ENCODE peak calls at places on chromosome 14, in nine cellular contexts. O is astrocyte, B is suprapubic skin, S is HCT116, G is lung, J is left ventricle myocardium inferior, R is cardiac muscle cell, K is HepG2, T is ovary. H is an unnamed sample.

GRCh38 chr14:68952544-68953535 is 26.3 kb downstream of the ACTN1 start:
- DNase-seq in G (no peak), J (peak; percentile 59), B (no peak), S (no peak), R (peak; percentile 53), K (no peak), O (peak; percentile 74), T (peak; percentile 56), H (no peak)

GRCh38 chr14:31411218-31411727 is 9.1 kb downstream of the HEATR5A start:
- DNase-seq in B (no peak), K (no peak), S (no peak), O (peak; percentile 40), J (no peak), T (no peak), R (no peak), G (no peak), H (no peak)

GRCh38 chr14:81427348-81428058 is 27.4 kb upstream of the STON2 start:
- DNase-seq in J (peak; percentile 22), S (no peak), R (peak; percentile 8), O (no peak), T (peak; percentile 35), B (no peak), K (no peak), G (no peak), H (peak; percentile 21)

GRCh38 chr14:102917469-102918211 is 4.8 kb upstream of the AMN start:
- DNase-seq in G (no peak), O (no peak), J (peak; percentile 50), S (peak; percentile 18), K (peak; percentile 24), B (no peak), R (peak; percentile 75), T (peak; percentile 52), H (peak; percentile 68)

GRCh38 chr14:57071639-57072038 is 197.1 kb downstream of the EXOC5 start:
- DNase-seq in J (no peak), G (no peak), O (no peak), R (no peak), K (no peak), S (no peak), B (no peak), T (no peak), H (no peak)

GRCh38 chr14:31930493-31931225 is 146.4 kb upstream of the ARHGAP5 start:
- DNase-seq in R (no peak), S (no peak), B (no peak), G (no peak), J (no peak), O (peak; percentile 47), K (peak; percentile 43), T (no peak), H (no peak)

GRCh38 chr14:32985881-32986280 is 47.2 kb downstream of the NPAS3 start:
- DNase-seq in G (no peak), T (no peak), B (no peak), K (no peak), J (peak; percentile 47), S (no peak), O (peak; percentile 32), R (no peak), H (no peak)

GRCh38 chr14:94171208-94171607 is 2.9 kb upstream of the PPP4R4 start:
- DNase-seq in O (peak; percentile 6), B (no peak), G (no peak), S (no peak), J (no peak), T (no peak), K (no peak), R (no peak), H (no peak)

GRCh38 chr14:61300209-61300608 is 19.1 kb upstream of the TMEM30B start:
- DNase-seq in S (no peak), B (no peak), O (no peak), K (no peak), T (no peak), R (no peak), G (no peak), J (no peak), H (no peak)

GRCh38 chr14:105153331-105153731 is 15.2 kb downstream of the JAG2 start:
- DNase-seq in R (no peak), T (no peak), O (no peak), J (peak; percentile 70), G (no peak), S (no peak), B (no peak), K (no peak), H (no peak)

GRCh38 chr14:45649051-45649450 is 396.0 kb upstream of the MIS18BP1 start:
- DNase-seq in J (no peak), R (no peak), K (no peak), O (no peak), G (no peak), T (no peak), S (no peak), B (no peak), H (no peak)

GRCh38 chr14:74551431-74551830 is 57.9 kb downstream of the ISCA2 start:
- DNase-seq in J (no peak), R (no peak), K (no peak), G (no peak), T (no peak), O (no peak), S (no peak), B (no peak), H (no peak)

GRCh38 chr14:74548881-74549280 is 55.3 kb downstream of the ISCA2 start:
- DNase-seq in B (peak; percentile 92), O (no peak), G (peak; percentile 63), J (peak; percentile 83), T (no peak), K (no peak), R (no peak), S (no peak), H (peak; percentile 37)

GRCh38 chr14:74550071-74550470 is 56.5 kb downstream of the ISCA2 start:
- DNase-seq in R (no peak), G (no peak), B (no peak), S (no peak), J (no peak), T (no peak), K (no peak), O (no peak), H (no peak)

GRCh38 chr14:74551001-74551400 is 57.4 kb downstream of the ISCA2 start:
- DNase-seq in G (no peak), O (no peak), B (no peak), R (no peak), T (no peak), J (no peak), K (no peak), S (no peak), H (no peak)

GRCh38 chr14:74549588-74549987 is 56.0 kb downstream of the ISCA2 start:
- DNase-seq in S (no peak), K (no peak), J (no peak), G (no peak), B (no peak), T (no peak), R (no peak), O (no peak), H (no peak)
- TF ChIP-seq CTCF in S (peak; percentile 23), K (peak; percentile 25), J (peak; percentile 41), G (no peak), B (no peak), T (no peak), R (peak; percentile 39), O (no peak), H (peak; percentile 10)

DNA sequence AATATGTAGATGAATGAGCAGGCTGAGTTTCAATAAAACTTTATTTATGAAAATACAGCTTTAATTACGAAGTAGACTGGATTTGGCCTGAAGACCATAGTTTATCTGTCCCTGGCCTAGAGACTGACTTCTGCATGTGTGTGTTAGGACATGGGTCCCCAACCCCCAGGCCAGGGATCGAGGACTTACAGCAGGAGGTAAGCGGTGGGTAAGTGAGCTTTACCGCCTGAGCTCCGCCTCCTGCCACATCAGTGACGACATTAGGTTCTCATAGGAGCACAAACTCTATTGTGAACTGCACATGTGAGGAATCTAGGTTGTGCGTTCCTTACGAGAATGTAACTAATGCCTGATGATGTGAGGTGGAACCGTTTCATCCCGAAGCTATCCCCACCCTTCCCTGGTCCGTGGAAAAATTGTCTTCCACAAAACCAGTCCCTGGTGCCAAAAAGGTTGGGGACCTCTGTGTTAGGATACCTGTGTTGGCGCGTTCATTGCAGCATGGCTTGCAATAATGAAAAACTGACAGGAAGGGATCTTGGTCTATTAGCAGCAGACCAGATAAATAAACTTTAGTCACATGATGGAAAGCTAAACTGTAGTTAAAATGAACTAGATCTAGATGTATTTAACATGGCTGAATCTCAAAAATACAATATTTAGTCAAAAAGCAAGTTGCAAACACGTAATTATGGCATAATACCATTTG is 4.1 kb downstream of the GLRX5 start:
- DNase-seq in G (no peak), O (no peak), J (no peak), T (no peak), K (no peak), B (no peak), R (no peak), S (no peak), H (no peak)
- H3K27ac ChIP-seq in G (no peak overlapping the region), O (no peak overlapping the region), J (peak overlapping the region; percentile 87), T (no peak overlapping the region), K (peak overlapping the region; percentile 78), B (no peak overlapping the region), R (no peak overlapping the region), S (no peak overlapping the region), H (peak overlapping the region; percentile 38)

DNA sequence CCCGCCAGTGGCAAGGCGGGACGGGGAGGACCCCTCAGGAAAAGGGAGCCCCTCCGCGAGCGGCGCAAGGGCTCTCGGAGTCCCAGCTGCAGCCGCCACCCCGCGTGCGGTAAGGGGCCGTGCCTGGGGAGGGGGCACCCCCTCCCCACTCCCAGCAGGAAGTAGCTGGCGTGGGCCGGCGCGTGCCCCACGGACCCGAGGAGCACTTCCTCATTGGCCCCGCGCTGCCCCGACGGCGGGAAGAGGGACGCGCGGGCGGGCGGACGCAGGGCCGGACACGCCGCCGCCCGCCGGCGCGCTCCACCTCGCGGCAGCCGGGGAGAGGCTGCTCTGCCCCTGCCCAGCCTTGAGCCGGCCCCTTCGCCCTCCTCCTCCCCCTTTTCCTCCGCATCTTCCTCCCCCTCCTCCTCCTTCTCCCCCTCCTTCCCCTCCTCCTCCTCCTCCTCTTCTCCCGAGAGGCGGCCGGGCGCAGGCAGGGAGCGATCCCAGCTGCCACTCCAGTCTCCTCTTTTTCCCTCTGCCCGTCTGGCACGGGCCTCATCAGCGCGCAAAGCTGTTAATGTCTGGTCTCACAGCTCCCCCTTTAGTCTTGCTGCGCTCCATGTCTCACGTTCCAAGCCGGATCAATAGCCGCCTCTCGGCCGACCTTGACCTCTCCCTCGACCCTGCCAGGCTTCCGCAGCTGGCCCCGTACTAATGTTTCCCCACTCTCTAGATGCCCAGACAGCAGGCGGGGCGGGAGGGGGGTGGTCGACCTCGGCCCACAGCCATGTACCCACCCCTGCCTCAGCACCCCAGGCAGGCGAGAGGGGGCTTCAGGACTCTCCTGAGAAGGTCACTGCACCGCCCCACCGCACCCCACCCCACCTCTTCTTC is 2.6 kb upstream of the BCL11B start:
- DNase-seq in S (peak; percentile 78), G (no peak), O (peak; percentile 75), K (peak; percentile 77), R (peak; percentile 91), J (peak; percentile 23), B (peak; percentile 91), T (peak; percentile 79), H (peak; percentile 64)
- H3K27me3 ChIP-seq in S (peaks cover 35% of the 10 kb centered on the region), G (peaks cover 14% of the 10 kb centered on the region), O (peaks cover 46% of the 10 kb centered on the region), K (peaks cover 36% of the 10 kb centered on the region), R (peaks cover 86% of the 10 kb centered on the region), J (peaks cover 100% of the 10 kb centered on the region), B (peaks cover 33% of the 10 kb centered on the region), T (no peaks in the 10 kb centered on the region), H (peaks cover 47% of the 10 kb centered on the region)

DNA sequence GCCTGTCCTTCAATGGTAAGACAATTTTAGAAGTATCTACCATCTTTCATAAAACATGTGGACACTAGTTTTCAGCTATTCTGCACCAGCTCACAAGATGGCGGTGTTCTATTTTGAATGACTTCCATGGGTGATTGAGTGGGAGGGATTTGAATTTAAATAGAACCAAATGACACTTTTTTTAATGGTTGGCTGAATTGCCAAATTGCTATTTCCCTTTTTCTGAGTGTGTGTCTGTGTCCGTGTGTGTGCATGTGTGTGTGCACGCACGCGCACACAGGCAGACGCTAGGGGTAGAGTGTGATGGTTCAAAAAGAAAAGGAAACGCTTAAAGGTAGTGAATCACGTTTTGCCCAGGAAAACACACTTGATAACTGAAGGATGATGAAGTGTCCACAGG is 362.6 kb downstream of the DAD1 start:
- DNase-seq in O (no peak), G (no peak), J (no peak), S (no peak), T (no peak), R (no peak), B (no peak), K (no peak), H (no peak)
- TF ChIP-seq CTCF in O (peak; percentile 47), G (no peak), J (no peak), S (peak; percentile 46), T (no peak), R (no peak), B (no peak), K (no peak), H (no peak)